ENCODE peak calls at places on chromosomes 12 and 14, in six cellular contexts. D is fibroblast of lung, U is epithelial cell of esophagus, R is H9, J is T-helper 2 cell, S is stromal cell of bone marrow. I is an unnamed sample.

GRCh38 chr12:76272292-76272691 is 75.9 kb downstream of the BBS10 start:
- DNase-seq in D (no peak), J (no peak), U (no peak), S (no peak), R (no peak), I (no peak)

GRCh38 chr12:119613319-119613936 is 19.9 kb downstream of the TMEM233 start:
- DNase-seq in R (no peak), D (no peak), J (no peak), U (peak), S (peak), I (no peak)

GRCh38 chr12:91109148-91109564 is 2.1 kb downstream of the LUM start:
- DNase-seq in U (peak), R (peak), J (no peak), D (peak), S (peak), I (peak)

GRCh38 chr12:71599213-71599612 is 64.4 kb downstream of the ZFC3H1 start:
- DNase-seq in U (peak), J (no peak), R (no peak), S (no peak), D (no peak), I (no peak)

GRCh38 chr12:8722286-8722685 is 24.5 kb downstream of the RIMKLB start:
- DNase-seq in U (no peak), J (no peak), R (no peak), S (no peak), D (no peak), I (no peak)

GRCh38 chr12:34166427-34167060 is 144.2 kb downstream of the ALG10 start:
- DNase-seq in J (no peak), R (no peak), D (no peak), U (no peak), S (no peak), I (no peak)

GRCh38 chr12:132108211-132108832 is 35.8 kb downstream of the DDX51 start:
- DNase-seq in R (peak), D (no peak), S (no peak), J (no peak), U (no peak), I (no peak)

GRCh38 chr12:48956279-48957140 is 777 bp downstream of the ARF3 start:
- DNase-seq in U (peak), D (peak), R (peak), S (peak), J (no peak), I (peak)

GRCh38 chr14:76718306-76719075 is 42.8 kb upstream of the VASH1 start:
- DNase-seq in J (no peak), R (no peak), S (no peak), U (no peak), D (no peak), I (no peak)

GRCh38 chr12:57135487-57135886 is 7.2 kb downstream of the LRP1 start:
- DNase-seq in J (no peak), U (no peak), D (peak), S (no peak), R (peak), I (peak)

GRCh38 chr12:72876092-72876491 is 603.9 kb downstream of the TRHDE start:
- DNase-seq in R (no peak), S (no peak), J (no peak), U (no peak), D (no peak), I (no peak)

GRCh38 chr12:54371328-54372112 is 7.2 kb upstream of the GPR84 start:
- DNase-seq in J (no peak), U (no peak), R (no peak), S (no peak), D (peak), I (no peak)

GRCh38 chr12:108622425-108622824 is 11.3 kb downstream of the SELPLG start:
- DNase-seq in U (peak), S (no peak), D (no peak), J (no peak), R (peak), I (no peak)

GRCh38 chr12:113850309-113851056 is 115.6 kb downstream of the RBM19 start:
- DNase-seq in D (peak), U (no peak), J (no peak), S (peak), R (no peak), I (no peak)

GRCh38 chr14:35712466-35712865 is 96.6 kb downstream of the RALGAPA1 start:
- DNase-seq in J (no peak), U (no peak), D (no peak), S (no peak), R (no peak), I (no peak)

GRCh38 chr14:68794856-68795601 is 2.2 kb upstream of the ZFP36L1 start:
- DNase-seq in U (peak), J (no peak), R (no peak), D (peak), S (peak), I (peak)

GRCh38 chr12:29725587-29726320 is 58.0 kb downstream of the TMTC1 start:
- DNase-seq in J (no peak), S (no peak), D (peak), R (no peak), U (no peak), I (no peak)

GRCh38 chr12:110256780-110257431 is 24.1 kb upstream of the ATP2A2 start:
- DNase-seq in U (no peak), J (no peak), R (no peak), S (no peak), D (no peak), I (no peak)

GRCh38 chr14:60655898-60656754 is 6.8 kb upstream of the SIX1 start:
- DNase-seq in U (no peak), D (no peak), J (no peak), S (no peak), R (peak), I (no peak)

GRCh38 chr12:13278249-13278787 is 81.8 kb downstream of the EMP1 start:
- DNase-seq in U (peak), R (peak), J (peak), D (peak), S (peak), I (peak)

GRCh38 chr12:50545213-50545612 is 40.4 kb downstream of the DIP2B start:
- DNase-seq in J (no peak), S (no peak), R (no peak), D (no peak), U (no peak), I (no peak)

GRCh38 chr12:114405199-114405448 is 820 bp downstream of the TBX5 start:
- DNase-seq in U (no peak), S (no peak), R (no peak), D (no peak), J (no peak), I (no peak)

GRCh38 chr14:61514006-61514830 is 181.1 kb upstream of the HIF1A start:
- DNase-seq in D (peak), S (no peak), U (peak), J (no peak), R (no peak), I (no peak)

GRCh38 chr12:109545826-109546225 is 27.5 kb downstream of the MMAB start:
- DNase-seq in S (no peak), U (peak), D (no peak), J (no peak), R (no peak), I (no peak)

GRCh38 chr12:108133482-108133881 is 4.4 kb downstream of the WSCD2 start:
- DNase-seq in S (no peak), U (no peak), D (no peak), R (no peak), J (no peak), I (no peak)

GRCh38 chr12:117402363-117402762 is 40.9 kb upstream of the NOS1 start:
- DNase-seq in J (no peak), D (no peak), S (no peak), U (no peak), R (peak), I (no peak)

GRCh38 chr14:79476133-79476532 is 735.2 kb downstream of the DIO2 start:
- DNase-seq in U (no peak), J (no peak), D (no peak), S (no peak), R (no peak), I (no peak)